ENCODE peak calls at places on chromosomes 1 and 21, in nine cellular contexts. N is GM23248, W is hepatocyte, R is A549, U is upper lobe of right lung, O is uterus, E is OCI-LY7, I is cardiac muscle cell, H is right cardiac atrium. D is an unnamed sample. For H3K4me1 and H3K9me3, the result is how much of the 10 kb centered on the place peaks cover.

GRCh38 chr1:89734437-89734836 is 86.4 kb upstream of the LRRC8D start:
- DNase-seq in N (peak), W (no peak), U (no peak), R (no peak), O (no peak), H (peak), E (no peak), I (peak), D (no peak)

GRCh38 chr21:46021978-46022544 is 40.5 kb downstream of the COL6A1 start:
- DNase-seq in U (no peak), R (no peak), O (peak), H (peak), I (no peak), N (peak), W (peak), E (no peak), D (no peak)

GRCh38 chr21:36203603-36203889 is 46.9 kb downstream of the DOP1B start:
- DNase-seq in I (peak), N (peak), W (peak), R (peak), E (no peak), O (no peak), H (no peak), U (no peak), D (no peak)

GRCh38 chr21:35565204-35565611 is 495.1 kb downstream of the SETD4 start:
- DNase-seq in E (no peak), W (peak), I (peak), O (no peak), U (no peak), R (no peak), H (peak), N (peak), D (no peak)

GRCh38 chr1:66341446-66342089 is 192.4 kb upstream of the SGIP1 start:
- DNase-seq in I (no peak), W (no peak), N (no peak), R (no peak), E (no peak), O (no peak), H (no peak), U (no peak), D (no peak)

GRCh38 chr1:44946720-44947059 is 39.7 kb downstream of the EIF2B3 start:
- DNase-seq in H (no peak), E (no peak), N (no peak), W (no peak), R (no peak), I (peak), U (no peak), O (no peak), D (no peak)

GRCh38 chr1:63063367-63063766 is 259.0 kb upstream of the FOXD3 start:
- DNase-seq in N (no peak), U (no peak), H (no peak), W (no peak), E (no peak), I (no peak), R (no peak), O (no peak), D (no peak)

GRCh38 chr1:20325844-20326323 is 35.2 kb downstream of the VWA5B1 start:
- DNase-seq in R (no peak), N (peak), W (no peak), U (peak), E (no peak), H (no peak), I (no peak), O (no peak), D (no peak)

GRCh38 chr1:82220754-82221153 is 420.0 kb downstream of the ADGRL2 start:
- DNase-seq in N (no peak), I (no peak), W (no peak), O (no peak), E (no peak), U (no peak), H (no peak), R (no peak), D (no peak)

GRCh38 chr1:1082239-1083180 is 8.4 kb upstream of the RNF223 start:
- DNase-seq in E (no peak), O (peak), N (no peak), H (peak), I (no peak), R (no peak), U (peak), W (peak), D (no peak)

GRCh38 chr1:226132731-226133503 is 53.6 kb downstream of the ACBD3 start:
- DNase-seq in U (peak), I (no peak), W (no peak), E (no peak), R (no peak), H (no peak), N (peak), O (peak), D (no peak)

GRCh38 chr1:110752941-110753725 is 78.4 kb upstream of the KCNA3 start:
- DNase-seq in N (no peak), E (no peak), W (no peak), U (no peak), H (no peak), I (no peak), O (no peak), R (no peak), D (no peak)

GRCh38 chr1:905071-905749 is 18.5 kb upstream of the SAMD11 start:
- DNase-seq in U (peak), W (peak), I (peak), O (peak), H (peak), R (no peak), E (peak), N (peak), D (peak)

GRCh38 chr1:82399093-82399492 is 598.4 kb downstream of the ADGRL2 start:
- DNase-seq in U (no peak), O (no peak), H (no peak), E (no peak), I (peak), W (no peak), R (no peak), N (no peak), D (no peak)

GRCh38 chr21:31946236-31946635 is 73.4 kb downstream of the HUNK start:
- DNase-seq in H (no peak), R (no peak), N (no peak), E (no peak), O (no peak), W (no peak), U (no peak), I (no peak), D (no peak)

GRCh38 chr1:44723064-44723463 is 7.9 kb downstream of the RNU5D-1 start:
- DNase-seq in W (no peak), E (no peak), I (no peak), U (no peak), O (no peak), H (no peak), R (no peak), N (no peak), D (no peak)

GRCh38 chr1:206923009-206923960 is 1.5 kb upstream of the FCMR start:
- DNase-seq in U (no peak), R (no peak), N (no peak), W (no peak), I (no peak), E (peak), O (no peak), H (no peak), D (peak)

GRCh38 chr21:31634993-31635392 is 24.5 kb upstream of the SOD1 start:
- DNase-seq in N (no peak), O (no peak), W (no peak), R (no peak), E (no peak), H (no peak), U (no peak), I (no peak), D (no peak)

GRCh38 chr1:156725683-156726280 is 2.5 kb upstream of the METTL25B start:
- DNase-seq in O (peak), N (peak), R (peak), U (peak), E (peak), H (peak), I (peak), W (peak), D (peak)

GRCh38 chr1:100443739-100444571 is 91.6 kb downstream of the CDC14A start:
- DNase-seq in H (no peak), O (no peak), E (peak), W (peak), I (peak), R (no peak), U (no peak), N (peak), D (no peak)

GRCh38 chr1:162859210-162859609 is 1.8 kb downstream of the CCDC190 start:
- DNase-seq in R (no peak), N (peak), E (no peak), O (no peak), W (no peak), H (no peak), U (no peak), I (no peak), D (no peak)

DNA sequence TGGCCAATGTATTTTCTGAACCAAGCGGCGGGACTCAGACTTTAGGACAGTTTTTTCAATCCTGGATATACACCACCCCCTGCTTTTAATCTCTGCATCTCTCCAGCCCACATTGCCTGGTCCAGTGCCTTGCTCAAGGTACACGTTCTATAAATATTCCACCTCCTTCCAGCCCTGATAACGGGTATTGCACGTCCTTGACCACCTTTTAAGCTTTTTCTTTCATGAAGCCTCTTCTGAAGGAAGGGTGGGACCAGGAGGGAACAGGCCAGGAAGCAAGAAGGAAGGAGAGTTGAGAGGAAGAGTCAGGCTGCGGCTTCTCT is 3.4 kb downstream of the S100A16 start:
- DNase-seq in E (no peak), W (no peak), U (no peak), H (no peak), N (no peak), I (no peak), O (no peak), R (no peak), D (no peak)
- H3K4me1 ChIP-seq in E (under half), W (under half), U (under half), H (under half), N (under half), I (under half), O (under half), R (under half), D (under half)

DNA sequence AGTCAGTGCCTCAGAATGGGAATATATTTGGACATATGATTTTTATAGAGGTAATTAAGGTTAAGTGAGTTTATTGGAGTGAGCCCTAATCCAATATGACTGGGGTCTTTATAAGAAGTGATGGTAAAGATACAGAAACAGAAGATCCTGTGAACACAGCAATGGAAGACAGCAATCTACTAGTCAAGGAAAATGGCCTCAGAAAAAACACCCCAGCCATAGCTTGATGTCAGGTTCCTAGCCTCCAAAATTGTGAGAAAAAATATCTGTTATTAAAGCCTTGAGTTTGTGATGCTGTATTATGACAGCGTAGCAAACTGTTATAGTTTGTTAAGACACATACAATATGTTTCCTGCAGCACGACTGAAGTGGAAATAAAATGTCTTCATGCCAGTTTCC is 72.2 kb downstream of the JMJD4 start:
- DNase-seq in H (no peak), I (no peak), W (no peak), N (no peak), O (no peak), E (no peak), U (no peak), R (no peak), D (no peak)
- H3K9me3 ChIP-seq in H (under half), I (under half), W (half or more), N (under half), O (under half), E (half or more), U (half or more), R (half or more), D (half or more)

GRCh38 chr1:186967659-186968394 is 139.1 kb downstream of the PLA2G4A start:
- DNase-seq in O (no peak), N (peak), I (no peak), W (no peak), E (no peak), U (no peak), R (peak), H (no peak), D (no peak)
- H3K4me3 ChIP-seq in O (no peak), N (no peak), I (no peak), W (no peak), E (no peak), U (no peak), R (no peak), H (no peak), D (no peak)

GRCh38 chr1:49541096-49541752 is 482.5 kb downstream of the AGBL4 start:
- DNase-seq in U (no peak), O (no peak), N (no peak), I (no peak), H (no peak), E (no peak), R (no peak), W (no peak), D (no peak)
- H3K4me1 ChIP-seq in U (under half), O (under half), N (under half), I (under half), H (under half), E (under half), R (under half), W (under half), D (under half)

D was measured in DND-41.